ENCODE peak calls at places on chromosome 14, in eight cellular contexts. Z, E, W, Y, V, S, B and H are unnamed samples.

GRCh38 chr14:51302319-51303030 is 62.4 kb downstream of the TMX1 start:
- DNase-seq in V (no peak), Y (no peak), Z (no peak), E (no peak), W (no peak), B (no peak), S (no peak), H (no peak)

GRCh38 chr14:28902930-28903329 is 136.3 kb downstream of the FOXG1 start:
- DNase-seq in V (no peak), Y (no peak), Z (no peak), W (no peak), E (no peak), B (no peak), S (no peak), H (no peak)

GRCh38 chr14:42130809-42131208 is 524.1 kb downstream of the LRFN5 start:
- DNase-seq in B (no peak), S (no peak), E (no peak), Y (no peak), V (no peak), W (no peak), Z (no peak), H (no peak)

GRCh38 chr14:75183225-75183624 is 6.8 kb upstream of the TMED10 start:
- DNase-seq in S (no peak), Z (no peak), W (peak; percentile 10), B (no peak), V (no peak), E (no peak), Y (no peak), H (no peak)

GRCh38 chr14:24944800-24945199 is 105.1 kb downstream of the STXBP6 start:
- DNase-seq in E (no peak), Y (no peak), S (no peak), B (no peak), V (no peak), W (no peak), Z (no peak), H (no peak)

GRCh38 chr14:73944432-73945158 is 5.3 kb downstream of the FAM161B start:
- DNase-seq in W (peak; percentile 77), S (no peak), V (no peak), Z (no peak), Y (no peak), E (no peak), B (no peak), H (no peak)

GRCh38 chr14:93331375-93332031 is 1.3 kb downstream of the BTBD7 start:
- DNase-seq in E (no peak), Y (no peak), B (peak; percentile 31), V (no peak), S (no peak), Z (no peak), W (peak; percentile 42), H (no peak)

GRCh38 chr14:71290960-71291466 is 383.8 kb downstream of the PCNX1 start:
- DNase-seq in B (no peak), S (no peak), W (peak; percentile 72), V (no peak), Y (peak; percentile 49), Z (no peak), E (no peak), H (no peak)

GRCh38 chr14:69298131-69299071 is 38.4 kb downstream of the GALNT16 start:
- DNase-seq in E (no peak), Z (peak; percentile 60), V (no peak), S (no peak), B (no peak), Y (no peak), W (peak; percentile 72), H (peak; percentile 42)

GRCh38 chr14:27605298-27605697 is 1007.5 kb upstream of the NOVA1 start:
- DNase-seq in Z (no peak), E (no peak), B (no peak), Y (no peak), V (no peak), S (no peak), W (no peak), H (no peak)

GRCh38 chr14:46140445-46140844 is 511.1 kb downstream of the RPL10L start:
- DNase-seq in V (no peak), Z (no peak), Y (no peak), S (no peak), E (no peak), B (no peak), W (no peak), H (no peak)

GRCh38 chr14:105368032-105368417 is 30.3 kb upstream of the TEX22 start:
- DNase-seq in Z (no peak), S (no peak), E (no peak), Y (no peak), W (no peak), V (no peak), B (no peak), H (no peak)

GRCh38 chr14:70045715-70046535 is 142.8 kb downstream of the SLC8A3 start:
- DNase-seq in S (no peak), V (peak; percentile 86), Y (peak; percentile 88), B (peak; percentile 56), Z (peak; percentile 22), E (peak; percentile 82), W (peak; percentile 81), H (peak; percentile 24)

GRCh38 chr14:54567224-54567633 is 301 bp downstream of the SAMD4A start:
- DNase-seq in E (peak; percentile 25), S (no peak), Z (no peak), W (peak; percentile 32), Y (peak; percentile 62), B (no peak), V (peak; percentile 26), H (peak; percentile 54)

GRCh38 chr14:54567634-54568561 is 970 bp downstream of the SAMD4A start:
- DNase-seq in Z (peak; percentile 65), B (peak; percentile 58), S (peak; percentile 32), V (peak; percentile 50), Y (peak; percentile 75), E (peak; percentile 33), W (peak; percentile 65), H (peak; percentile 69)

GRCh38 chr14:54565236-54566151 is 1.4 kb upstream of the SAMD4A start:
- DNase-seq in Z (peak; percentile 98), Y (peak; percentile 97), B (peak; percentile 96), E (peak; percentile 89), S (peak; percentile 63), V (peak; percentile 94), W (peak; percentile 94), H (peak; percentile 84)

GRCh38 chr14:54566152-54566409 is 847 bp upstream of the SAMD4A start:
- DNase-seq in W (no peak), B (no peak), S (no peak), V (no peak), Y (no peak), E (peak; percentile 18), Z (no peak), H (no peak)

DNA sequence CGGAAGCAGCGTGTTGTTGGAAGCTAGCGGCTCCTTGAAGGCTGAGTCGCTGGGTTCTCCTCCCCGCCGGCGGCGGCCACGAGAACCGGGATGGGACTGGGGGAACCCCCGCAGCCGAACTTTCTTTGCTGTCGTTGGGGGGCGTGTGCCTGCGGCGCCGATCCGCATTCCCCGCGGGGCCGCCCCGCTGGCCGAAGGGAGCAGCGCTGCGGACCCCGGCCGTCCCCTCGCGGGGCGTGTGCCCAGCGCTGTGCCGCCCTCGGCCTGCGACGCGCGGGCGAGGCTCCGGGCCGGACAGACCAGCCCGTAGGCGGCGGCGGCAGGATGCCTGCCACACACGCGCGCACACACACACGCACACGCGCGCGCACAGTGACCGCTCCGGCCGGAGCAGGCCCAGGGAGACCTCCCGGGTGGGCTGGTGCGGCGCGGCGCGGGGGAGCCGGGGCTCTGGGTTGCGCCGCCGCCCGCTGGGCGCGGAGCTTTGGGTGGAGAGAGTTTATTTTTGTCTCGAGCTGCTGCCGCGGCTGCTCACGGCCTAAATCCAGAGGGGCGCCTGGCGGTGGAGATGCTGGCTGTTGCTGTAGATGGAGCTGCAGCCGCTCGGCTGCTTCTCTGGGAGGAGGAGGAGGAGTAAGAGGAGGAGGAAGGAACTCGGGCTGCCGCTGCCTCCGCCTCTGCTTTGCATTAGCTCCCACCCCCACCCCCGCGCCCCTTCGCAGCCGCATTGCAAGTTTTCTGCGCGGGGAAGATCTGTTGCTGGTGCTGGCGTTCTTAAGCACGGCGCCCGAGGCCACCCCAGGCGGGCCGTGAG is at the start of gene SAMD4A:
- DNase-seq in E (peak; percentile 75), V (peak; percentile 67), W (peak; percentile 76), Y (peak; percentile 86), Z (peak; percentile 76), B (peak; percentile 79), S (peak; percentile 49), H (peak; percentile 78)
- H3K27ac ChIP-seq in E (peak within 1 kb of the TSS; percentile 67), V (peak within 1 kb of the TSS; percentile 98), W (peak within 1 kb of the TSS; percentile 96), Y (peak within 1 kb of the TSS; percentile 97), Z (peak within 1 kb of the TSS; percentile 100), B (peak within 1 kb of the TSS; percentile 99), S (peak within 1 kb of the TSS; percentile 56), H (peak within 1 kb of the TSS; percentile 66)

GRCh38 chr14:21252149-21252548 is 17.1 kb downstream of the HNRNPC start:
- DNase-seq in S (no peak), E (no peak), V (no peak), W (no peak), Y (no peak), Z (no peak), B (no peak), H (no peak)
- H3K36me3 ChIP-seq in S (peaks cover 6% of the 10 kb centered on the region), E (peaks cover 96% of the 10 kb centered on the region), V (peaks cover 78% of the 10 kb centered on the region), W (no peaks in the 10 kb centered on the region), Y (no peaks in the 10 kb centered on the region), Z (no peaks in the 10 kb centered on the region), B (peaks cover 86% of the 10 kb centered on the region), H (peaks cover 90% of the 10 kb centered on the region)

GRCh38 chr14:102528441-102529170 is 19.0 kb upstream of the ANKRD9 start:
- DNase-seq in S (no peak), Z (no peak), E (no peak), W (no peak), B (no peak), V (no peak), Y (no peak), H (no peak)
- H3K27ac ChIP-seq in S (no peak overlapping the region), Z (no peak overlapping the region), E (no peak overlapping the region), W (no peak overlapping the region), B (no peak overlapping the region), V (peak overlapping the region; percentile 55), Y (no peak overlapping the region), H (no peak overlapping the region)

GRCh38 chr14:20383032-20383431 is 30.3 kb downstream of the TEP1 start:
- DNase-seq in E (no peak), Y (no peak), W (no peak), B (no peak), S (no peak), Z (no peak), V (no peak), H (no peak)

GRCh38 chr14:20377171-20377570 is 33.7 kb downstream of the PARP2 start:
- DNase-seq in W (peak; percentile 9), V (peak; percentile 67), Y (no peak), Z (no peak), E (no peak), S (no peak), B (no peak), H (no peak)

GRCh38 chr14:20381341-20381740 is 32.0 kb downstream of the TEP1 start:
- DNase-seq in S (no peak), B (no peak), V (no peak), W (no peak), Y (no peak), E (peak; percentile 62), Z (no peak), H (no peak)

GRCh38 chr14:20382526-20382925 is 30.8 kb downstream of the TEP1 start:
- DNase-seq in Y (no peak), E (no peak), S (no peak), Z (no peak), V (no peak), W (no peak), B (no peak), H (no peak)

DNA sequence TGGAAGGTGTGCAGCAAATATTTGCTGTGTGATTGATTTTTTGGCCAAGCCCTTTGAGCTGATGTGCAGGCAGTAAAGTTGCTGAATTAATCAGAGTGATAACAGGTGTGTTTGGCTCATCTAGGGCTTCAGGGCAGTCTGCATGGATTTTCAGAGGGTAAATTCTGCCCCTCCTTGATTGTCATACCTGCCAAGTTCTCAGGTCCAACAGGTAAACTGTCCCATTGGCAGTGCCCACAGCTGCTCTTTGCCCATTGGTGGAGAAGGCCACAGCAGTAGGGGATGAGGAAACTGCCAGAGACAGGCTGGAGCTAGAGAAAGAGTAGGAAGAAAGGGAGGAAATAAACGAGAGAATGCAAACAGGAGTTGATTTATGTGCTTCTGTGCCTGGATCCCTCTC is 33.6 kb downstream of the TEP1 start:
- DNase-seq in S (no peak), Y (no peak), B (no peak), W (no peak), V (no peak), E (no peak), Z (no peak), H (no peak)
- H3K36me3 ChIP-seq in S (peaks cover 17% of the 10 kb centered on the region), Y (no peaks in the 10 kb centered on the region), B (peaks cover 100% of the 10 kb centered on the region), W (no peaks in the 10 kb centered on the region), V (peaks cover 100% of the 10 kb centered on the region), E (peaks cover 87% of the 10 kb centered on the region), Z (no peaks in the 10 kb centered on the region), H (peaks cover 4% of the 10 kb centered on the region)